ENCODE peak calls at places on chromosomes 5 and 9, in ten cellular contexts. One of them, this sample, is unnamed.
A peak's percentile ranks its signal among the peaks of the same experiment; 100 is the strongest.

GRCh38 chr9:106620081-106620480 is 242.9 kb upstream of the ZNF462 start:
- DNase-seq in fibroblast of pulmonary artery: no peak
- DNase-seq in GM23338: no peak
- DNase-seq in left ventricle myocardium inferior: no peak
- DNase-seq in PC-3: no peak
- DNase-seq in HCT116: no peak
- DNase-seq in NB4: no peak
- DNase-seq in mammary epithelial cell: no peak
- DNase-seq in PC-9: no peak
- DNase-seq in choroid plexus epithelial cell: no peak
- DNase-seq in this sample: no peak

GRCh38 chr9:33795281-33795680 is at the start of gene PRSS3:
- DNase-seq in fibroblast of pulmonary artery: no peak
- DNase-seq in GM23338: no peak
- DNase-seq in left ventricle myocardium inferior: no peak
- DNase-seq in PC-3: no peak
- DNase-seq in HCT116: no peak
- DNase-seq in NB4: no peak
- DNase-seq in mammary epithelial cell: no peak
- DNase-seq in PC-9: peak; percentile 48
- DNase-seq in choroid plexus epithelial cell: no peak
- DNase-seq in this sample: no peak

GRCh38 chr9:116101516-116101915 is 52.1 kb upstream of the PAPPA start:
- DNase-seq in fibroblast of pulmonary artery: peak; percentile 92
- DNase-seq in GM23338: no peak
- DNase-seq in left ventricle myocardium inferior: no peak
- DNase-seq in PC-3: peak; percentile 68
- DNase-seq in HCT116: no peak
- DNase-seq in NB4: no peak
- DNase-seq in mammary epithelial cell: peak; percentile 87
- DNase-seq in PC-9: peak; percentile 72
- DNase-seq in choroid plexus epithelial cell: peak; percentile 87
- DNase-seq in this sample: peak; percentile 71

GRCh38 chr5:62268239-62268638 is 37.8 kb upstream of the KIF2A start:
- DNase-seq in fibroblast of pulmonary artery: peak; percentile 31
- DNase-seq in GM23338: peak; percentile 8
- DNase-seq in left ventricle myocardium inferior: no peak
- DNase-seq in PC-3: peak; percentile 94
- DNase-seq in HCT116: peak; percentile 50
- DNase-seq in NB4: no peak
- DNase-seq in mammary epithelial cell: peak; percentile 93
- DNase-seq in PC-9: peak; percentile 88
- DNase-seq in choroid plexus epithelial cell: no peak
- DNase-seq in this sample: no peak

GRCh38 chr9:3931996-3932906 is 367.6 kb downstream of the GLIS3 start:
- DNase-seq in fibroblast of pulmonary artery: no peak
- DNase-seq in GM23338: no peak
- DNase-seq in left ventricle myocardium inferior: no peak
- DNase-seq in PC-3: peak; percentile 68
- DNase-seq in HCT116: no peak
- DNase-seq in NB4: no peak
- DNase-seq in mammary epithelial cell: peak; percentile 90
- DNase-seq in PC-9: no peak
- DNase-seq in choroid plexus epithelial cell: peak; percentile 40
- DNase-seq in this sample: peak; percentile 61

GRCh38 chr5:957730-958485 is 50.7 kb upstream of the NKD2 start:
- DNase-seq in fibroblast of pulmonary artery: no peak
- DNase-seq in GM23338: no peak
- DNase-seq in left ventricle myocardium inferior: no peak
- DNase-seq in PC-3: peak; percentile 15
- DNase-seq in HCT116: no peak
- DNase-seq in NB4: no peak
- DNase-seq in mammary epithelial cell: no peak
- DNase-seq in PC-9: no peak
- DNase-seq in choroid plexus epithelial cell: no peak
- DNase-seq in this sample: peak; percentile 32

GRCh38 chr5:44242791-44243190 is 146.4 kb downstream of the FGF10 start:
- DNase-seq in fibroblast of pulmonary artery: no peak
- DNase-seq in GM23338: no peak
- DNase-seq in left ventricle myocardium inferior: no peak
- DNase-seq in PC-3: no peak
- DNase-seq in HCT116: no peak
- DNase-seq in NB4: no peak
- DNase-seq in mammary epithelial cell: no peak
- DNase-seq in PC-9: no peak
- DNase-seq in choroid plexus epithelial cell: no peak
- DNase-seq in this sample: no peak

GRCh38 chr5:148834689-148835088 is 8.3 kb downstream of the ADRB2 start:
- DNase-seq in fibroblast of pulmonary artery: no peak
- DNase-seq in GM23338: no peak
- DNase-seq in left ventricle myocardium inferior: no peak
- DNase-seq in PC-3: no peak
- DNase-seq in HCT116: no peak
- DNase-seq in NB4: no peak
- DNase-seq in mammary epithelial cell: no peak
- DNase-seq in PC-9: no peak
- DNase-seq in choroid plexus epithelial cell: no peak
- DNase-seq in this sample: no peak

GRCh38 chr5:84688566-84688965 is 303.9 kb upstream of the EDIL3 start:
- DNase-seq in fibroblast of pulmonary artery: peak; percentile 80
- DNase-seq in GM23338: no peak
- DNase-seq in left ventricle myocardium inferior: no peak
- DNase-seq in PC-3: peak; percentile 94
- DNase-seq in HCT116: no peak
- DNase-seq in NB4: no peak
- DNase-seq in mammary epithelial cell: peak; percentile 93
- DNase-seq in PC-9: no peak
- DNase-seq in choroid plexus epithelial cell: peak; percentile 74
- DNase-seq in this sample: peak; percentile 44

DNA sequence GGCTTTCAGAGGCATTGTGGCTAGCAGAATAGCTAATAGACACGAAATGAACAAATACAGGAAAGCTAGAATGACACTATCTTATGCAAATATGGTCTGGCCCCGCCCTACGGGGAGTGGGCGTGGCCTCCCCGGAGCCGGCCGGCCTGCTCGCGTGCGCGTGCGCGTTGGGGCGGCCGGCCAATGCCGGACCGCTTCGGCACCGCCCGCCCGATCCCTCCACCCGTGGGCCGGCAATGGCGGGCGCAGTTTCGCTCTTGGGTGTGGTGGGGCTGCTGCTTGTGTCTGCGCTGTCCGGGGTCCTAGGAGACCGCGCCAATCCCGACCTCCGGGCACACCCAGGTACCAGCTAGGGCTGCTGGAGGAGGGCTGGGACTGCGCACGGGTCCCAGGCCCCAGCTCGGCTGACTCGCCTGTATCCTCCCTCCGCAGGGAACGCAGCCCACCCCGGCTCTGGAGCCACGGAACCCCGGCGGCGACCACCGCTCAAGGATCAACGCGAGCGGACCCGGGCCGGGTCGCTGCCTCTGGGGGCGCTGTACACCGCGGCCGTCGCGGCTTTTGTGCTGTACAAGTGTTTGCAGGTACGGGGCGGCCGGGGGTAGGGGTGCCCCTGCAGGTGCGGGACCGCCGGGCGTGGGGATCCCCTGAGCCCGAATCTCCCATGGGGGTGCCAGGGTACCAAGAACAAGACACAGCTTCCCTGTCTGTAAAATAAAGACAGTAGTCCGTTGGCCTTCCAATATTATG is at the start of gene CCDC107:
- DNase-seq in fibroblast of pulmonary artery: peak; percentile 86
- DNase-seq in GM23338: peak; percentile 79
- DNase-seq in left ventricle myocardium inferior: peak; percentile 87
- DNase-seq in PC-3: peak; percentile 81
- DNase-seq in HCT116: no peak
- DNase-seq in NB4: peak; percentile 86
- DNase-seq in mammary epithelial cell: peak; percentile 72
- DNase-seq in PC-9: peak; percentile 50
- DNase-seq in choroid plexus epithelial cell: peak; percentile 85
- DNase-seq in this sample: peak; percentile 75
- TF ChIP-seq CTCF in fibroblast of pulmonary artery: peak; percentile 40
- TF ChIP-seq CTCF in GM23338: peak; percentile 60
- TF ChIP-seq CTCF in left ventricle myocardium inferior: peak; percentile 71
- TF ChIP-seq CTCF in PC-3: peak; percentile 57
- TF ChIP-seq CTCF in HCT116: peak; percentile 64
- TF ChIP-seq CTCF in NB4: peak; percentile 56
- TF ChIP-seq CTCF in mammary epithelial cell: peak; percentile 67
- TF ChIP-seq CTCF in PC-9: peak; percentile 56
- TF ChIP-seq CTCF in choroid plexus epithelial cell: peak; percentile 62
- TF ChIP-seq CTCF in this sample: peak; percentile 35

GRCh38 chr5:176596689-176597416 is 13.1 kb downstream of the GPRIN1 start:
- DNase-seq in fibroblast of pulmonary artery: peak; percentile 36
- DNase-seq in GM23338: peak; percentile 83
- DNase-seq in left ventricle myocardium inferior: peak; percentile 22
- DNase-seq in PC-3: no peak
- DNase-seq in HCT116: no peak
- DNase-seq in NB4: peak; percentile 66
- DNase-seq in mammary epithelial cell: no peak
- DNase-seq in PC-9: no peak
- DNase-seq in choroid plexus epithelial cell: peak; percentile 37
- DNase-seq in this sample: peak; percentile 23
- H3K4me3 ChIP-seq in fibroblast of pulmonary artery: peak overlapping the region; percentile 19
- H3K4me3 ChIP-seq in GM23338: peak overlapping the region; percentile 49
- H3K4me3 ChIP-seq in left ventricle myocardium inferior: peak overlapping the region; percentile 57
- H3K4me3 ChIP-seq in PC-3: no peak overlapping the region
- H3K4me3 ChIP-seq in HCT116: no peak overlapping the region
- H3K4me3 ChIP-seq in NB4: no peak overlapping the region
- H3K4me3 ChIP-seq in mammary epithelial cell: peak overlapping the region; percentile 15
- H3K4me3 ChIP-seq in PC-9: no peak overlapping the region
- H3K4me3 ChIP-seq in choroid plexus epithelial cell: peak overlapping the region; percentile 42
- H3K4me3 ChIP-seq in this sample: no peak overlapping the region

GRCh38 chr5:38843665-38844064 is 2.1 kb upstream of the OSMR start:
- DNase-seq in fibroblast of pulmonary artery: no peak
- DNase-seq in GM23338: no peak
- DNase-seq in left ventricle myocardium inferior: no peak
- DNase-seq in PC-3: no peak
- DNase-seq in HCT116: no peak
- DNase-seq in NB4: no peak
- DNase-seq in mammary epithelial cell: no peak
- DNase-seq in PC-9: no peak
- DNase-seq in choroid plexus epithelial cell: peak; percentile 43
- DNase-seq in this sample: no peak

GRCh38 chr5:38848637-38849036 is 2.8 kb downstream of the OSMR start:
- DNase-seq in fibroblast of pulmonary artery: no peak
- DNase-seq in GM23338: no peak
- DNase-seq in left ventricle myocardium inferior: no peak
- DNase-seq in PC-3: no peak
- DNase-seq in HCT116: no peak
- DNase-seq in NB4: no peak
- DNase-seq in mammary epithelial cell: no peak
- DNase-seq in PC-9: no peak
- DNase-seq in choroid plexus epithelial cell: no peak
- DNase-seq in this sample: no peak

GRCh38 chr5:38846379-38846967 is 661 bp downstream of the OSMR start:
- DNase-seq in fibroblast of pulmonary artery: no peak
- DNase-seq in GM23338: peak; percentile 46
- DNase-seq in left ventricle myocardium inferior: no peak
- DNase-seq in PC-3: no peak
- DNase-seq in HCT116: no peak
- DNase-seq in NB4: no peak
- DNase-seq in mammary epithelial cell: no peak
- DNase-seq in PC-9: no peak
- DNase-seq in choroid plexus epithelial cell: peak; percentile 31
- DNase-seq in this sample: peak; percentile 34

GRCh38 chr5:38847549-38848341 is 1.9 kb downstream of the OSMR start:
- DNase-seq in fibroblast of pulmonary artery: no peak
- DNase-seq in GM23338: peak; percentile 15
- DNase-seq in left ventricle myocardium inferior: no peak
- DNase-seq in PC-3: peak; percentile 41
- DNase-seq in HCT116: no peak
- DNase-seq in NB4: no peak
- DNase-seq in mammary epithelial cell: no peak
- DNase-seq in PC-9: no peak
- DNase-seq in choroid plexus epithelial cell: peak; percentile 42
- DNase-seq in this sample: no peak

GRCh38 chr5:38845555-38846378 is at the start of gene OSMR:
- DNase-seq in fibroblast of pulmonary artery: peak; percentile 99
- DNase-seq in GM23338: peak; percentile 73
- DNase-seq in left ventricle myocardium inferior: peak; percentile 92
- DNase-seq in PC-3: peak; percentile 98
- DNase-seq in HCT116: peak; percentile 78
- DNase-seq in NB4: peak; percentile 26
- DNase-seq in mammary epithelial cell: peak; percentile 98
- DNase-seq in PC-9: peak; percentile 92
- DNase-seq in choroid plexus epithelial cell: peak; percentile 99
- DNase-seq in this sample: peak; percentile 99
- TF ChIP-seq CTCF in fibroblast of pulmonary artery: no peak
- TF ChIP-seq CTCF in GM23338: no peak
- TF ChIP-seq CTCF in left ventricle myocardium inferior: peak; percentile 21
- TF ChIP-seq CTCF in PC-3: no peak
- TF ChIP-seq CTCF in HCT116: no peak
- TF ChIP-seq CTCF in NB4: no peak
- TF ChIP-seq CTCF in mammary epithelial cell: no peak
- TF ChIP-seq CTCF in PC-9: no peak
- TF ChIP-seq CTCF in choroid plexus epithelial cell: no peak
- TF ChIP-seq CTCF in this sample: no peak

GRCh38 chr9:70406446-70406862 is 8.0 kb downstream of the KLF9 start:
- DNase-seq in fibroblast of pulmonary artery: peak; percentile 71
- DNase-seq in GM23338: peak; percentile 48
- DNase-seq in left ventricle myocardium inferior: no peak
- DNase-seq in PC-3: no peak
- DNase-seq in HCT116: no peak
- DNase-seq in NB4: peak; percentile 64
- DNase-seq in mammary epithelial cell: no peak
- DNase-seq in PC-9: no peak
- DNase-seq in choroid plexus epithelial cell: peak; percentile 61
- DNase-seq in this sample: peak; percentile 70
- H3K4me3 ChIP-seq in fibroblast of pulmonary artery: peak overlapping the region; percentile 10
- H3K4me3 ChIP-seq in GM23338: peak overlapping the region; percentile 11
- H3K4me3 ChIP-seq in left ventricle myocardium inferior: peak overlapping the region; percentile 88
- H3K4me3 ChIP-seq in PC-3: no peak overlapping the region
- H3K4me3 ChIP-seq in HCT116: no peak overlapping the region
- H3K4me3 ChIP-seq in NB4: no peak overlapping the region
- H3K4me3 ChIP-seq in mammary epithelial cell: no peak overlapping the region
- H3K4me3 ChIP-seq in PC-9: no peak overlapping the region
- H3K4me3 ChIP-seq in choroid plexus epithelial cell: no peak overlapping the region
- H3K4me3 ChIP-seq in this sample: no peak overlapping the region